ENCODE peak calls at places on chromosomes 4 and X, in four cellular contexts. N, A, Y and E are unnamed samples.

GRCh38 chrX:68699960-68700746 is 52.7 kb downstream of the STARD8 start:
- DNase-seq in A (no peak), Y (no peak), N (no peak), E (no peak)

GRCh38 chr4:2832309-2832980 is 11.2 kb upstream of the ADD1 start:
- DNase-seq in Y (peak; percentile 88), N (peak; percentile 60), A (no peak), E (peak; percentile 87)

GRCh38 chr4:110514889-110515479 is 39.0 kb downstream of the ENPEP start:
- DNase-seq in Y (peak; percentile 17), N (no peak), A (peak; percentile 18), E (no peak)

GRCh38 chrX:132171478-132171877 is 43.7 kb upstream of the FRMD7 start:
- DNase-seq in A (no peak), N (no peak), Y (no peak), E (no peak)

GRCh38 chr4:154082760-154083530 is 294.1 kb upstream of the SFRP2 start:
- DNase-seq in A (peak; percentile 20), Y (peak; percentile 7), N (no peak), E (no peak)

GRCh38 chr4:102572452-102572851 is 71.3 kb downstream of the NFKB1 start:
- DNase-seq in N (no peak), Y (no peak), A (no peak), E (no peak)

GRCh38 chr4:101258782-101259353 is 88.5 kb downstream of the PPP3CA start:
- DNase-seq in A (no peak), Y (no peak), N (no peak), E (no peak)

GRCh38 chrX:131821945-131822622 is 201.0 kb upstream of the STK26 start:
- DNase-seq in A (no peak), Y (peak; percentile 43), N (peak; percentile 59), E (no peak)

GRCh38 chr4:86959588-86960500 is 25.0 kb downstream of the AFF1 start:
- DNase-seq in A (no peak), N (no peak), Y (no peak), E (no peak)

GRCh38 chr4:152665691-152666410 is 13.9 kb downstream of the TMEM154 start:
- DNase-seq in Y (no peak), N (no peak), A (no peak), E (no peak)

GRCh38 chr4:128844931-128845330 is 35.4 kb downstream of the JADE1 start:
- DNase-seq in A (no peak), N (no peak), Y (no peak), E (no peak)

DNA sequence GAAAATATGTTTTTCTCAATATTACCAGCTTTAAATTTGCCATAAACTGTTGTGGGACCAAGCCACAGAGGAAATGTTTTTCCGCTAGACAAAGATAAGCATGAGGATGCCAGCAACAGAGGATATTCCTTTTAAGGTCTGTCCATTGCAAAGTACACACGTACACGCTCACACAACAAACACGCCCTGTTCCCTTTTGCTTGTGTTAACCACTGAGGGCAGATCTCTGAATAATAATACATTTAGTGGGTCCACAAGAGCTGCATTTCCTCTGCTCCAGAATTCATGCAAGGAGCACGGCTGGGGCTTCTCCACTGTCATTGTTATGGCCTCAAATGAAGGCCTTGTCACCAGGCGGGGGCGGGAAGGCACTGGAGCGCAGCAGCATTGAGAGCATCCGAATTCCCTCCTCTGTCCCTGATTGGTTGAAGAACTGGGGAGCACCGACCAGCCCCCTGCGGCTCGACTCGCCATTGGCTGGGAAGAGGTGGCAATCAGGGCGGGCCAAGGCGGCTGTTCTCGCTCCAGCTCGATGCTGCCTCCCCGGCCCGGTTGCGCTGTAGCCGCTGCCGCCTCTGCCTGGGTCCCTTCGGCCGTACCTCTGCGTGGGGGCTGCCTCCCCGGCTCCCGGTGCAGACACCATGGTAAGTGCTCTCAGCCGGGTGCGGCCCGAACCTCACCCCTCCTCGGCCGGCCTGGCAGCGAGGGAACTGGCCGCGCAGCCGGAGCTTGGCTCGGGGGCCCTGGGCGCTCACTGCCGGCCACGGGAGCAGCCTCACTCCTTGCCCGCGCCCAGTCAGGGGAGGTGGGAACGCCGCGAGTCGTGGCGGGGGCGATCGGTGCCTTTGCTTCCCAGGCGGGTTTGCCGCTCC is at the start of gene GUCY1B1:
- DNase-seq in N (peak; percentile 88), A (peak; percentile 42), Y (peak; percentile 94), E (peak; percentile 95)
- TF ChIP-seq CTCF in N (no peak), A (no peak), Y (peak; percentile 21), E (no peak)

GRCh38 chr4:46323891-46324290 is 66.0 kb downstream of the GABRA2 start:
- DNase-seq in N (no peak), A (no peak), Y (no peak), E (no peak)

DNA sequence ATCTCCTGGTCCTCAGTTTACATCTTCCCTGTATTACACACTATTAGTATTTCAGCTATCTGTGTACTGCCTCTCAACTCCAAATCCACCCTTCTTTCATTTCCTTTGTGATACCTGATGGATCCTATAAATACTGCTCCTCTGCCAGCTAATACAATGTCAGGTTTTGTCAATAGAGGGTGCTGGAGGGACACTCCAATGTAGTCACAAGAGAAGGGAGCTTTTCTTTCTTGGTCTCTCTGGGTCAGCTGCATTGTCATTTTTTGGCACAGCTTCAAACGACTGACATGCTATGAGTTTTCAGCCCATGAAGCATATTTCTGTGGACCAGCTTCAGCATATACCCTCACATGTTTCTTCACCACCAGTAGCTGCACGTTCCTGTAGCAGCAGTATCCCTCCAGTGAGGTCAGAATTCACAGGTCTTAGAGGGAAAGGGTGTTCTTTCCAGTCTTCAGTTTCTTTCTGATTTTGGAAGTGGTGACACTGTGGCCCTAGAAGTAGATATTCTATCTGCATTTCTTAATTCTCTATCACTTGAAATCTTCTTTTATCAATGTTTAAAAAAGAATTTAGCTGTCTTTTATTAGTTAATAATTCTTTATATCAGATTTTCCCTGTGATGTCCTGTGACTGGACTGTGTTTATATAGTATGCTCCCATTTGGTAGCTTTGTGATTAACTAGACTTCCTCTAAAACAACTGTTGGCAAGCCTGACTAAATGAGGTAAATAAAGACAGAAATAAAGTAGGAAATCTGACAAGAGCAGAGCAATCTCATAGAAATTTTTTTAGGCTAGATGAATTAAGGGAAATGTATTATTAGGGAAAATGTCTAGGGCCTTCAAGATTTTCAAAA is 60.6 kb downstream of the GABRA2 start:
- DNase-seq in Y (peak; percentile 3), A (no peak), N (no peak), E (peak; percentile 1)
- TF ChIP-seq CTCF in Y (peak; percentile 59), A (no peak), N (peak; percentile 26), E (peak; percentile 37)

GRCh38 chrX:135086197-135086854 is 34.0 kb downstream of the ETDB start:
- DNase-seq in Y (peak; percentile 46), N (no peak), A (peak; percentile 45), E (peak; percentile 43)
- TF ChIP-seq CTCF in Y (peak; percentile 75), N (no peak), A (peak; percentile 67), E (peak; percentile 59)

GRCh38 chr4:126790633-126791032 is 842.1 kb upstream of the INTU start:
- DNase-seq in A (no peak), N (no peak), Y (no peak), E (no peak)
- TF ChIP-seq CTCF in A (peak; percentile 19), N (no peak), Y (no peak), E (no peak)

GRCh38 chrX:30278365-30278764 is 30.8 kb downstream of the NR0B1 start:
- DNase-seq in N (no peak), Y (no peak), A (no peak), E (no peak)

GRCh38 chrX:30270639-30271038 is 23.7 kb downstream of the MAGEB1 start:
- DNase-seq in A (no peak), N (no peak), Y (no peak), E (no peak)

GRCh38 chrX:30280428-30280827 is 28.8 kb downstream of the NR0B1 start:
- DNase-seq in A (no peak), Y (no peak), N (no peak), E (no peak)

GRCh38 chrX:30275498-30275897 is 28.6 kb downstream of the MAGEB1 start:
- DNase-seq in A (no peak), Y (no peak), N (no peak), E (no peak)
- TF ChIP-seq CTCF in A (peak; percentile 20), Y (peak; percentile 12), N (no peak), E (no peak)

GRCh38 chrX:110159865-110160264 is 157.0 kb downstream of the TMEM164 start:
- DNase-seq in N (no peak), A (no peak), Y (no peak), E (no peak)

GRCh38 chrX:110162867-110163266 is 155.0 kb downstream of the AMMECR1 start:
- DNase-seq in Y (no peak), A (no peak), N (no peak), E (no peak)

GRCh38 chrX:110159235-110159634 is 156.3 kb downstream of the TMEM164 start:
- DNase-seq in A (peak; percentile 61), N (no peak), Y (no peak), E (no peak)

GRCh38 chrX:110162131-110162530 is 155.8 kb downstream of the AMMECR1 start:
- DNase-seq in A (no peak), Y (no peak), N (no peak), E (no peak)

GRCh38 chrX:110161361-110161686 is 156.6 kb downstream of the AMMECR1 start:
- DNase-seq in N (no peak), Y (no peak), A (no peak), E (no peak)
- TF ChIP-seq CTCF in N (no peak), Y (no peak), A (no peak), E (no peak)

GRCh38 chr4:145956288-145956890 is 17.8 kb upstream of the ZNF827 start:
- DNase-seq in Y (peak; percentile 24), A (peak; percentile 64), N (no peak), E (no peak)
- TF ChIP-seq CTCF in Y (peak; percentile 78), A (peak; percentile 57), N (peak; percentile 61), E (peak; percentile 57)

DNA sequence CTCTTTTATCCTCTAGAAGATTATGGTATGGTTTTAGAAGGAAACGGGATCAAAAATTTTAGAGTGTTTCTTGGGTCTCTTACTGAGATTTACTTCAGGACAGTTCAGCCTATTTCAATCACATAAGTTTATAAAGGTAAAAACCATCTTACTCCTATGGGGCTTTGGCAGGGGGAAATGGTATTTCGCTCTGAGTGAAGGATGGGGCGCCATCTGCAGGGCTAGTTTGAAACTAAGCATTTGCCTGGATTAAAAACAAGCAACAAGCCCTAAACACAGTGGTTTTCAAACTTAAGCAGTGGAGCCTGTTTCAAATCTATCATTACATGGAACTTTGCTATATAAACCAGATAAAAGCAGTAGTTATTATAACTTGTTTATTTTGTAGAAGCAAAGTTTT is 361.5 kb upstream of the FMR1 start:
- DNase-seq in Y (no peak), A (peak; percentile 3), N (no peak), E (no peak)
- TF ChIP-seq CTCF in Y (peak; percentile 49), A (no peak), N (no peak), E (no peak)